ENCODE peak calls at places on chromosomes 12 and 14, in seven cellular contexts. One of them, this sample, is unnamed.

GRCh38 chr14:69999246-69999645 is 120.0 kb downstream of the SMOC1 start:
- DNase-seq in HFFc6: no peak
- DNase-seq in kidney glomerular epithelial cell: peak; percentile 69
- DNase-seq in stromal cell of bone marrow: no peak
- DNase-seq in right cardiac atrium: no peak
- DNase-seq in dermis blood vessel endothelial cell: peak; percentile 92
- DNase-seq in HEK293T: peak; percentile 65
- DNase-seq in this sample: peak; percentile 80

GRCh38 chr14:77120771-77121743 is 20.5 kb downstream of the ZDHHC22 start:
- DNase-seq in right cardiac atrium: no peak
- DNase-seq in HEK293T: no peak
- DNase-seq in stromal cell of bone marrow: no peak
- DNase-seq in kidney glomerular epithelial cell: no peak
- DNase-seq in dermis blood vessel endothelial cell: no peak
- DNase-seq in HFFc6: no peak
- DNase-seq in this sample: no peak

GRCh38 chr12:47812797-47813490 is 6.8 kb downstream of the HDAC7 start:
- DNase-seq in HFFc6: peak; percentile 83
- DNase-seq in stromal cell of bone marrow: peak; percentile 81
- DNase-seq in HEK293T: peak; percentile 58
- DNase-seq in kidney glomerular epithelial cell: peak; percentile 85
- DNase-seq in right cardiac atrium: peak; percentile 96
- DNase-seq in dermis blood vessel endothelial cell: peak; percentile 82
- DNase-seq in this sample: peak; percentile 86

GRCh38 chr12:27965411-27965810 is 7.1 kb downstream of the PTHLH start:
- DNase-seq in HFFc6: peak; percentile 51
- DNase-seq in HEK293T: no peak
- DNase-seq in kidney glomerular epithelial cell: peak; percentile 72
- DNase-seq in dermis blood vessel endothelial cell: no peak
- DNase-seq in right cardiac atrium: no peak
- DNase-seq in stromal cell of bone marrow: no peak
- DNase-seq in this sample: peak; percentile 73

GRCh38 chr12:106106892-106107291 is 31.9 kb downstream of the NUAK1 start:
- DNase-seq in stromal cell of bone marrow: no peak
- DNase-seq in dermis blood vessel endothelial cell: peak; percentile 71
- DNase-seq in HFFc6: peak; percentile 57
- DNase-seq in right cardiac atrium: no peak
- DNase-seq in kidney glomerular epithelial cell: no peak
- DNase-seq in HEK293T: no peak
- DNase-seq in this sample: peak; percentile 86

GRCh38 chr12:27013606-27014084 is 539 bp downstream of the TM7SF3 start:
- DNase-seq in kidney glomerular epithelial cell: no peak
- DNase-seq in HFFc6: peak; percentile 39
- DNase-seq in right cardiac atrium: no peak
- DNase-seq in dermis blood vessel endothelial cell: peak; percentile 60
- DNase-seq in stromal cell of bone marrow: no peak
- DNase-seq in HEK293T: no peak
- DNase-seq in this sample: peak; percentile 30

GRCh38 chr14:49766839-49767238 is 1.1 kb upstream of the KLHDC2 start:
- DNase-seq in stromal cell of bone marrow: no peak
- DNase-seq in kidney glomerular epithelial cell: no peak
- DNase-seq in dermis blood vessel endothelial cell: peak; percentile 19
- DNase-seq in right cardiac atrium: no peak
- DNase-seq in HEK293T: no peak
- DNase-seq in HFFc6: no peak
- DNase-seq in this sample: peak; percentile 30

GRCh38 chr12:6635375-6635855 is 344 bp downstream of the LPAR5 start:
- DNase-seq in dermis blood vessel endothelial cell: no peak
- DNase-seq in HFFc6: no peak
- DNase-seq in stromal cell of bone marrow: no peak
- DNase-seq in right cardiac atrium: no peak
- DNase-seq in HEK293T: no peak
- DNase-seq in kidney glomerular epithelial cell: no peak
- DNase-seq in this sample: no peak

GRCh38 chr14:99644723-99645544 is at the start of gene HHIPL1:
- DNase-seq in stromal cell of bone marrow: no peak
- DNase-seq in HFFc6: no peak
- DNase-seq in right cardiac atrium: peak; percentile 81
- DNase-seq in kidney glomerular epithelial cell: no peak
- DNase-seq in dermis blood vessel endothelial cell: peak; percentile 47
- DNase-seq in HEK293T: no peak
- DNase-seq in this sample: no peak

GRCh38 chr14:90039253-90040010 is 22.4 kb upstream of the KCNK13 start:
- DNase-seq in stromal cell of bone marrow: no peak
- DNase-seq in kidney glomerular epithelial cell: no peak
- DNase-seq in dermis blood vessel endothelial cell: no peak
- DNase-seq in HFFc6: no peak
- DNase-seq in HEK293T: no peak
- DNase-seq in right cardiac atrium: no peak
- DNase-seq in this sample: peak; percentile 15

GRCh38 chr14:22095845-22096510 is 422.4 kb upstream of the OR4E1 start:
- DNase-seq in HEK293T: no peak
- DNase-seq in kidney glomerular epithelial cell: no peak
- DNase-seq in dermis blood vessel endothelial cell: no peak
- DNase-seq in right cardiac atrium: no peak
- DNase-seq in HFFc6: no peak
- DNase-seq in stromal cell of bone marrow: no peak
- DNase-seq in this sample: no peak

GRCh38 chr12:121511931-121512330 is 68.9 kb downstream of the KDM2B start:
- DNase-seq in HFFc6: no peak
- DNase-seq in dermis blood vessel endothelial cell: no peak
- DNase-seq in HEK293T: no peak
- DNase-seq in right cardiac atrium: no peak
- DNase-seq in stromal cell of bone marrow: no peak
- DNase-seq in kidney glomerular epithelial cell: no peak
- DNase-seq in this sample: no peak

GRCh38 chr14:33676135-33676566 is 274.7 kb downstream of the EGLN3 start:
- DNase-seq in kidney glomerular epithelial cell: peak; percentile 40
- DNase-seq in right cardiac atrium: peak; percentile 69
- DNase-seq in HFFc6: no peak
- DNase-seq in HEK293T: peak; percentile 81
- DNase-seq in stromal cell of bone marrow: peak; percentile 51
- DNase-seq in dermis blood vessel endothelial cell: peak; percentile 44
- DNase-seq in this sample: peak; percentile 83

GRCh38 chr14:100900837-100901390 is 2.6 kb downstream of the RTL1 start:
- DNase-seq in right cardiac atrium: no peak
- DNase-seq in HFFc6: no peak
- DNase-seq in stromal cell of bone marrow: no peak
- DNase-seq in kidney glomerular epithelial cell: peak; percentile 8
- DNase-seq in dermis blood vessel endothelial cell: peak; percentile 47
- DNase-seq in HEK293T: peak; percentile 51
- DNase-seq in this sample: peak; percentile 19

GRCh38 chr12:48015129-48015528 is 10.9 kb upstream of the COL2A1 start:
- DNase-seq in stromal cell of bone marrow: no peak
- DNase-seq in HFFc6: no peak
- DNase-seq in HEK293T: no peak
- DNase-seq in right cardiac atrium: no peak
- DNase-seq in kidney glomerular epithelial cell: no peak
- DNase-seq in dermis blood vessel endothelial cell: no peak
- DNase-seq in this sample: no peak

GRCh38 chr12:105419606-105420005 is 89.1 kb downstream of the C12orf75 start:
- DNase-seq in HFFc6: no peak
- DNase-seq in right cardiac atrium: no peak
- DNase-seq in stromal cell of bone marrow: no peak
- DNase-seq in kidney glomerular epithelial cell: no peak
- DNase-seq in dermis blood vessel endothelial cell: no peak
- DNase-seq in HEK293T: no peak
- DNase-seq in this sample: peak; percentile 41

GRCh38 chr12:53051058-53051880 is 1.4 kb downstream of the TNS2 start:
- DNase-seq in kidney glomerular epithelial cell: peak; percentile 14
- DNase-seq in dermis blood vessel endothelial cell: peak; percentile 66
- DNase-seq in stromal cell of bone marrow: peak; percentile 63
- DNase-seq in HEK293T: no peak
- DNase-seq in HFFc6: peak; percentile 71
- DNase-seq in right cardiac atrium: peak; percentile 89
- DNase-seq in this sample: peak; percentile 67

GRCh38 chr12:129089576-129089975 is 236.3 kb downstream of the GLT1D1 start:
- DNase-seq in dermis blood vessel endothelial cell: no peak
- DNase-seq in HEK293T: no peak
- DNase-seq in HFFc6: no peak
- DNase-seq in kidney glomerular epithelial cell: no peak
- DNase-seq in right cardiac atrium: no peak
- DNase-seq in stromal cell of bone marrow: no peak
- DNase-seq in this sample: no peak

GRCh38 chr12:62259311-62259992 is 752 bp upstream of the USP15 start:
- DNase-seq in stromal cell of bone marrow: no peak
- DNase-seq in dermis blood vessel endothelial cell: no peak
- DNase-seq in HFFc6: no peak
- DNase-seq in kidney glomerular epithelial cell: peak; percentile 44
- DNase-seq in right cardiac atrium: no peak
- DNase-seq in HEK293T: no peak
- DNase-seq in this sample: no peak

GRCh38 chr12:24596768-24597388 is 352.0 kb downstream of the BCAT1 start:
- DNase-seq in HFFc6: peak; percentile 10
- DNase-seq in dermis blood vessel endothelial cell: peak; percentile 67
- DNase-seq in HEK293T: peak; percentile 35
- DNase-seq in kidney glomerular epithelial cell: peak; percentile 19
- DNase-seq in right cardiac atrium: no peak
- DNase-seq in stromal cell of bone marrow: no peak
- DNase-seq in this sample: peak; percentile 42

This sample was measured in RPMI7951.